ENCODE peak calls at places on chromosomes 16 and 17, in four cellular contexts. I, J, G and L are unnamed samples.

GRCh38 chr16:71658771-71659170 is 32.8 kb downstream of the MARVELD3 start:
- DNase-seq in I (no peak), J (no peak), G (peak; percentile 79), L (no peak)

GRCh38 chr17:4229627-4230026 is 34.2 kb downstream of the ANKFY1 start:
- DNase-seq in I (peak; percentile 68), J (no peak), G (no peak), L (no peak)

GRCh38 chr17:41633498-41634197 is 9.3 kb upstream of the KRT17 start:
- DNase-seq in I (no peak), J (no peak), G (peak; percentile 53), L (no peak)

GRCh38 chr17:33511670-33512069 is 218.6 kb upstream of the ASIC2 start:
- DNase-seq in I (no peak), J (no peak), G (no peak), L (no peak)

GRCh38 chr16:87790278-87791023 is 24.7 kb upstream of the KLHDC4 start:
- DNase-seq in I (peak; percentile 28), J (peak; percentile 76), G (no peak), L (no peak)

GRCh38 chr16:49019081-49019633 is 262.5 kb downstream of the CBLN1 start:
- DNase-seq in I (no peak), J (peak; percentile 41), G (peak; percentile 94), L (no peak)

GRCh38 chr16:79740153-79740720 is 139.7 kb upstream of the MAF start:
- DNase-seq in I (no peak), J (no peak), G (no peak), L (no peak)

GRCh38 chr17:13114601-13115024 is 96.8 kb upstream of the ELAC2 start:
- DNase-seq in I (peak; percentile 91), J (peak; percentile 51), G (peak; percentile 79), L (no peak)

GRCh38 chr17:62134397-62134796 is 69.3 kb upstream of the MED13 start:
- DNase-seq in I (no peak), J (no peak), G (no peak), L (no peak)

GRCh38 chr17:2980904-2981246 is 82.5 kb downstream of the OR1D5 start:
- DNase-seq in I (no peak), J (no peak), G (no peak), L (no peak)